ENCODE peak calls at places on chromosomes 7 and 10, in six cellular contexts. N is stimulated activated CD4-positive, alpha-beta T cell treated with anti-CD3 and anti-CD28 coated beads, Interleukin-15, amount 100 ng/mL, for 24 hours; L is GM23248; C is NCI-H1092 treated with DMSO at 0.1 percent for 48 hours; M is activated T-helper 1 cell treated with Interleukin-2 at 50 U/mL for 16 hours; D is caudate nucleus. A is an unnamed sample.

GRCh38 chr7:33494473-33494872 is 365.1 kb downstream of the BBS9 start:
- DNase-seq in M (no peak), D (no peak), N (no peak), C (no peak), L (peak; percentile 23), A (no peak)

GRCh38 chr10:80530251-80530650 is 7.5 kb upstream of the SH2D4B start:
- DNase-seq in L (peak; percentile 34), M (peak; percentile 20), C (no peak), N (peak; percentile 60), D (no peak), A (peak; percentile 72)

GRCh38 chr10:43970018-43970698 is 321.5 kb upstream of the ZNF32 start:
- DNase-seq in M (no peak), C (no peak), N (no peak), L (no peak), D (no peak), A (peak; percentile 7)

GRCh38 chr10:133249094-133249780 is 11.6 kb downstream of the VENTX start:
- DNase-seq in C (no peak), D (no peak), N (no peak), L (no peak), M (no peak), A (no peak)

GRCh38 chr7:5633161-5634106 is 148.0 kb downstream of the RNF216 start:
- DNase-seq in D (no peak), C (no peak), M (no peak), L (peak; percentile 40), N (no peak), A (no peak)

GRCh38 chr10:34495938-34496337 is 319.2 kb downstream of the PARD3 start:
- DNase-seq in N (no peak), D (no peak), C (no peak), M (no peak), L (no peak), A (no peak)

GRCh38 chr10:71331736-71332135 is 12.7 kb downstream of the SLC29A3 start:
- DNase-seq in D (no peak), C (peak; percentile 28), M (no peak), L (no peak), N (no peak), A (no peak)

GRCh38 chr10:50229460-50229859 is 21.9 kb downstream of the ASAH2 start:
- DNase-seq in L (no peak), N (no peak), M (no peak), D (no peak), C (no peak), A (no peak)

GRCh38 chr7:101179117-101179779 is 845 bp downstream of the NAT16 start:
- DNase-seq in M (no peak), D (no peak), N (no peak), C (peak; percentile 61), L (no peak), A (no peak)

GRCh38 chr10:24344695-24345473 is 135.9 kb downstream of the KIAA1217 start:
- DNase-seq in D (no peak), N (no peak), L (no peak), C (no peak), M (no peak), A (no peak)

GRCh38 chr7:27147211-27148030 is at the start of gene HOXA6:
- DNase-seq in L (peak; percentile 72), C (no peak), D (no peak), M (no peak), N (no peak), A (no peak)

GRCh38 chr7:36185732-36186131 is 32.7 kb downstream of the EEPD1 start:
- DNase-seq in N (no peak), M (no peak), L (peak; percentile 45), D (no peak), C (no peak), A (no peak)

GRCh38 chr7:100801833-100802568 is 25.3 kb downstream of the EPHB4 start:
- DNase-seq in M (no peak), L (peak; percentile 83), D (no peak), C (no peak), N (no peak), A (no peak)

GRCh38 chr7:74633451-74633921 is 24.0 kb upstream of the GTF2I start:
- DNase-seq in M (no peak), D (no peak), C (no peak), N (no peak), L (no peak), A (no peak)

GRCh38 chr7:14385074-14385473 is 395.6 kb upstream of the ETV1 start:
- DNase-seq in N (no peak), M (no peak), D (no peak), C (no peak), L (peak; percentile 56), A (no peak)

GRCh38 chr10:124570646-124571045 is 109.0 kb downstream of the LHPP start:
- DNase-seq in L (no peak), D (no peak), M (no peak), N (no peak), C (no peak), A (no peak)

GRCh38 chr7:36925207-36925606 is 200.9 kb upstream of the AOAH start:
- DNase-seq in N (no peak), D (no peak), M (no peak), C (no peak), L (no peak), A (no peak)

GRCh38 chr7:140165422-140165821 is 11.4 kb downstream of the KDM7A start:
- DNase-seq in M (no peak), N (no peak), D (no peak), C (no peak), L (peak; percentile 91), A (no peak)

GRCh38 chr10:47237316-47238260 is 62.4 kb upstream of the GDF10 start:
- DNase-seq in C (no peak), L (no peak), M (no peak), N (no peak), D (no peak), A (no peak)

GRCh38 chr10:5453749-5454489 is 41.6 kb downstream of the NET1 start:
- DNase-seq in M (no peak), C (no peak), L (no peak), D (no peak), N (no peak), A (no peak)

GRCh38 chr7:29126804-29127203 is 19.5 kb downstream of the CPVL start:
- DNase-seq in M (no peak), C (no peak), L (no peak), N (no peak), D (no peak), A (no peak)

GRCh38 chr7:17774248-17774647 is 166.0 kb downstream of the SNX13 start:
- DNase-seq in C (no peak), L (peak; percentile 95), N (no peak), M (no peak), D (no peak), A (no peak)

GRCh38 chr7:72321637-72322036 is 90.5 kb downstream of the CALN1 start:
- DNase-seq in L (no peak), M (no peak), C (no peak), D (no peak), N (no peak), A (no peak)

GRCh38 chr10:18214692-18215563 is 74.7 kb downstream of the CACNB2 start:
- DNase-seq in M (no peak), C (no peak), D (no peak), L (peak; percentile 76), N (peak; percentile 23), A (peak; percentile 25)

GRCh38 chr10:79629955-79630327 is 19.2 kb downstream of the SFTPA1 start:
- DNase-seq in N (no peak), M (no peak), D (no peak), L (no peak), C (no peak), A (no peak)

GRCh38 chr10:63702107-63702506 is 180.9 kb downstream of the REEP3 start:
- DNase-seq in M (no peak), L (no peak), N (no peak), D (no peak), C (peak; percentile 77), A (no peak)

GRCh38 chr10:33180390-33180789 is 154.1 kb downstream of the NRP1 start:
- DNase-seq in L (peak; percentile 20), N (peak; percentile 42), C (no peak), D (no peak), M (no peak), A (peak; percentile 25)

GRCh38 chr10:71390435-71390820 is 6.3 kb upstream of the CDH23 start:
- DNase-seq in L (no peak), D (peak; percentile 54), N (no peak), M (no peak), C (no peak), A (no peak)

GRCh38 chr10:113626809-113627370 is 37.0 kb downstream of the NRAP start:
- DNase-seq in D (no peak), N (no peak), C (no peak), L (peak; percentile 25), M (no peak), A (no peak)

GRCh38 chr7:105776986-105777910 is 99.2 kb downstream of the ATXN7L1 start:
- DNase-seq in C (no peak), M (no peak), L (peak; percentile 76), D (no peak), N (no peak), A (no peak)

GRCh38 chr10:68121862-68122261 is 12.6 kb downstream of the MYPN start:
- DNase-seq in D (no peak), N (no peak), M (no peak), L (no peak), C (no peak), A (no peak)

GRCh38 chr7:46568420-46569116 is 647.5 kb upstream of the IGFBP3 start:
- DNase-seq in C (no peak), N (no peak), M (no peak), L (no peak), D (no peak), A (no peak)

GRCh38 chr10:78196964-78197363 is 163.3 kb downstream of the RPS24 start:
- DNase-seq in M (no peak), D (no peak), L (peak; percentile 91), N (no peak), C (no peak), A (no peak)

A was measured in activated T-cell treated with anti-CD3 and anti-CD28 coated beads, Interleukin-2, amount 50 U/mL, for 48 hours.